ENCODE peak calls at places on chromosome 17, in eight cellular contexts. Y is WERI-Rb-1; C is stomach; O is CD8-positive, alpha-beta T cell; P is HCT116; J is colonic mucosa; E is transverse colon; D is pancreas. B is an unnamed sample. For H3K36me3 and H3K27me3, the result is how much of the 10 kb centered on the place peaks cover.

GRCh38 chr17:20109121-20109520 is 100.0 kb downstream of the SPECC1 start:
- DNase-seq in P (no peak), C (no peak), E (no peak), Y (no peak), O (no peak), D (no peak), J (no peak), B (no peak)

GRCh38 chr17:75652934-75653549 is 13.9 kb downstream of the RECQL5 start:
- DNase-seq in P (no peak), E (no peak), J (no peak), Y (peak), C (no peak), D (no peak), O (peak), B (peak)

GRCh38 chr17:10295728-10296343 is 77.0 kb downstream of the MYH13 start:
- DNase-seq in D (no peak), Y (peak), J (peak), P (peak), C (no peak), O (no peak), E (peak), B (peak)

GRCh38 chr17:78351449-78352006 is 8.3 kb downstream of the SOCS3 start:
- DNase-seq in P (no peak), J (peak), Y (no peak), E (peak), C (peak), D (peak), O (no peak), B (peak)

GRCh38 chr17:69696645-69697044 is 282.1 kb downstream of the MAP2K6 start:
- DNase-seq in E (no peak), Y (no peak), O (no peak), C (no peak), D (no peak), P (no peak), J (no peak), B (no peak)

GRCh38 chr17:57445051-57445450 is 188.7 kb downstream of the MSI2 start:
- DNase-seq in J (no peak), C (no peak), P (no peak), Y (no peak), O (no peak), E (no peak), D (no peak), B (no peak)

GRCh38 chr17:79597040-79597439 is 13.8 kb downstream of the RBFOX3 start:
- DNase-seq in P (no peak), Y (no peak), C (no peak), E (no peak), D (no peak), J (no peak), O (no peak), B (no peak)

GRCh38 chr17:77541995-77542394 is 401.2 kb downstream of the SEC14L1 start:
- DNase-seq in P (no peak), O (no peak), E (no peak), D (no peak), C (no peak), Y (peak), J (no peak), B (no peak)

GRCh38 chr17:57338257-57338919 is 82.1 kb downstream of the MSI2 start:
- DNase-seq in J (no peak), E (no peak), D (no peak), O (no peak), Y (no peak), P (no peak), C (no peak), B (peak)

GRCh38 chr17:63847525-63848249 is 5.2 kb upstream of the SMARCD2 start:
- DNase-seq in Y (no peak), J (no peak), P (no peak), E (no peak), C (no peak), O (no peak), D (no peak), B (no peak)

GRCh38 chr17:10325036-10325435 is 47.8 kb downstream of the MYH13 start:
- DNase-seq in D (no peak), E (no peak), O (no peak), C (no peak), P (no peak), J (no peak), Y (no peak), B (no peak)

GRCh38 chr17:40021471-40021961 is 6.3 kb downstream of the CSF3 start:
- DNase-seq in P (no peak), C (no peak), E (no peak), D (no peak), O (no peak), Y (no peak), J (no peak), B (peak)

GRCh38 chr17:47305302-47305923 is 18.3 kb upstream of the EFCAB13 start:
- DNase-seq in P (no peak), D (no peak), E (no peak), O (no peak), Y (no peak), J (no peak), C (no peak), B (no peak)

GRCh38 chr17:18992454-18993130 is 12.0 kb downstream of the FAM83G start:
- DNase-seq in J (no peak), E (peak), P (no peak), C (no peak), O (peak), D (peak), Y (no peak), B (no peak)

DNA sequence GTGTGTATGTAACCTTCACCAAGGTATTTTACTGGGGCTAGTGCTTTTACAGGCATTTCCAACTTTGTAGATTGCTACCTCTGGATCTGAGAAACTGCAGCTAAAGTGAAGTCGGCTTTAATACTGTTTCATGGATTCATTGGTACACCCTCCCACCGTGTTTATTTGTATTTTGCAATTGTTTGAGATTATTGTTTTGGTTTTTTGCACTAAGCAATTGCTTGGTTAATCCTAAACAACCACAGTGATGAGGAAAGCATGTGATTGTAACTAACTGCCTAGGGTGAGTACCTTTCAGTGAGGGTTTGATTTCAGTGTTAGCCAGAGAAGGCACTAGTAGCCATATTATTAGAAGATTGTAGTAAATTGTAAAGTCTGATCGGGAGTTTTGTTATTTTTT is 3.3 kb downstream of the LUC7L3 start:
- DNase-seq in P (no peak), Y (no peak), J (no peak), D (no peak), O (no peak), C (no peak), E (no peak), B (no peak)
- H3K4me3 ChIP-seq in P (no peak), Y (no peak), J (no peak), D (no peak), O (no peak), C (no peak), E (no peak), B (no peak)

GRCh38 chr17:4673986-4674770 is 29.8 kb downstream of the PELP1 start:
- DNase-seq in C (no peak), P (no peak), E (no peak), O (no peak), Y (no peak), J (no peak), D (no peak), B (no peak)

GRCh38 chr17:4675791-4676190 is 28.1 kb downstream of the PELP1 start:
- DNase-seq in E (no peak), C (no peak), J (no peak), O (no peak), Y (no peak), P (no peak), D (no peak), B (no peak)

GRCh38 chr17:4672726-4673125 is 31.2 kb downstream of the PELP1 start:
- DNase-seq in J (no peak), D (no peak), P (no peak), O (no peak), C (no peak), E (no peak), Y (no peak), B (peak)

GRCh38 chr17:4672055-4672630 is 30.7 kb upstream of the ALOX15 start:
- DNase-seq in C (no peak), O (no peak), D (no peak), J (no peak), E (no peak), P (no peak), Y (no peak), B (peak)

GRCh38 chr17:4673169-4673568 is 30.8 kb downstream of the PELP1 start:
- DNase-seq in Y (no peak), C (no peak), E (no peak), J (no peak), D (no peak), P (no peak), O (no peak), B (no peak)
- H3K36me3 ChIP-seq in Y (half or more), C (half or more), E (under half), J (under half), D (under half), P (half or more), O (under half), B (half or more)

DNA sequence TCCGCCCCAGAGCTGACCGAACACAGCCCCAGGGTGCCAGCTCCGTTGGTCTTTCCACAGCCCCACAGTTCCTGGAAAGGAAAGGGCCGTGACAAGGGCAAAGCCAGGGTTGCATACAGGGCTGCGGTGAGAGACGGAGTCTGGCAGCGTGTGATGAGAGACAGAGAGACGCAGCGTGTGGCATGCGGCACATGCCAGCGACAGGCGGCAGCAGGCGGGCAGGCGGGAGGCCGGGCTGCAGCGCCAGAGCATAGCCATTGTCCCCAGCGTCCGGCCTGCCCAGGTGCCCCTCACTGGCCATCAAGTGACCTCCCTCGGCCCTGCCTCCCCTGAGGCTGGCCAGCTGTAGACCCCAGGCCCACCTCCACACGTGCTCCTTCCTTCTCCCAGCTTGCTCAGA is 8.6 kb downstream of the RTN4RL1 start:
- DNase-seq in D (no peak), O (no peak), P (no peak), J (no peak), E (no peak), Y (no peak), C (no peak), B (no peak)
- H3K27me3 ChIP-seq in D (under half), O (under half), P (under half), J (under half), E (under half), Y (under half), C (under half), B (under half)

DNA sequence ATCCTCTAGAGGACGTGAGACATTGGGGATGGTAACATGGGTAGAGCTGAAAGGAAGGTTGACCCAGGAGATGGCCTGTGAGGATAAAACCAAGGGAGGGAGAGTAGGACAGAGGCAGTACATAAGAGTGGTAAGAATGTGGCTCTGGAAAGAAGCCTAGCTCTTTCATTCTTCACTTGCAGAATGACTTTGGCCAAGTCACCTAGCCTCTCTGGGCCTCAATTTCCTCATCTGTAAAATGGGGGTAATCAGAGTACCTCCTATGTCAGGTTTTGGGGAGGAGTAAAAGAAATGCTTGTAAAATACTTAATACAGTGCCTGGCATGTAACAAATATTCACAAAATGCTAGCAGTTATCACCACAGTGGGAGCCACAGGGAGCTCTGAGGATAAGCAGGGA is 6.9 kb downstream of the KDM6B start:
- DNase-seq in E (no peak), C (no peak), P (no peak), Y (no peak), D (no peak), O (no peak), J (no peak), B (no peak)
- H3K4me3 ChIP-seq in E (no peak), C (peak), P (peak), Y (peak), D (no peak), O (peak), J (peak), B (no peak)

B was measured in H7.